ENCODE peak calls at places on chromosomes 16 and 17, in six cellular contexts. K is breast epithelium, V is AG04450, U is HepG2, S is A549, M is ascending aorta. Y is an unnamed sample.

GRCh38 chr16:693766-694165 is 3.6 kb upstream of the WDR24 start:
- DNase-seq in K (no peak), V (no peak), U (no peak), S (no peak), M (no peak), Y (no peak)

GRCh38 chr16:14362774-14363371 is 267.2 kb downstream of the PARN start:
- DNase-seq in K (no peak), V (no peak), U (no peak), S (no peak), M (no peak), Y (no peak)

GRCh38 chr17:75069783-75070182 is 18.0 kb upstream of the SLC16A5 start:
- DNase-seq in K (no peak), V (no peak), U (no peak), S (peak), M (no peak), Y (no peak)

GRCh38 chr16:60686824-60687223 is 1349.4 kb downstream of the CDH8 start:
- DNase-seq in K (no peak), V (no peak), U (no peak), S (no peak), M (no peak), Y (no peak)

GRCh38 chr17:62456016-62456415 is 22.6 kb upstream of the TLK2 start:
- DNase-seq in K (no peak), V (no peak), U (no peak), S (no peak), M (no peak), Y (no peak)

GRCh38 chr16:89155851-89156739 is 15.5 kb upstream of the CDH15 start:
- DNase-seq in K (no peak), V (no peak), U (no peak), S (no peak), M (no peak), Y (no peak)

GRCh38 chr17:74513987-74514631 is 17.2 kb downstream of the CD300LB start:
- DNase-seq in K (peak), V (no peak), U (peak), S (peak), M (no peak), Y (peak)

GRCh38 chr17:34862384-34862783 is 98.9 kb downstream of the CCT6B start:
- DNase-seq in K (no peak), V (no peak), U (no peak), S (no peak), M (no peak), Y (no peak)

GRCh38 chr16:24986512-24987303 is 28.5 kb downstream of the ARHGAP17 start:
- DNase-seq in K (no peak), V (no peak), U (peak), S (peak), M (no peak), Y (no peak)

DNA sequence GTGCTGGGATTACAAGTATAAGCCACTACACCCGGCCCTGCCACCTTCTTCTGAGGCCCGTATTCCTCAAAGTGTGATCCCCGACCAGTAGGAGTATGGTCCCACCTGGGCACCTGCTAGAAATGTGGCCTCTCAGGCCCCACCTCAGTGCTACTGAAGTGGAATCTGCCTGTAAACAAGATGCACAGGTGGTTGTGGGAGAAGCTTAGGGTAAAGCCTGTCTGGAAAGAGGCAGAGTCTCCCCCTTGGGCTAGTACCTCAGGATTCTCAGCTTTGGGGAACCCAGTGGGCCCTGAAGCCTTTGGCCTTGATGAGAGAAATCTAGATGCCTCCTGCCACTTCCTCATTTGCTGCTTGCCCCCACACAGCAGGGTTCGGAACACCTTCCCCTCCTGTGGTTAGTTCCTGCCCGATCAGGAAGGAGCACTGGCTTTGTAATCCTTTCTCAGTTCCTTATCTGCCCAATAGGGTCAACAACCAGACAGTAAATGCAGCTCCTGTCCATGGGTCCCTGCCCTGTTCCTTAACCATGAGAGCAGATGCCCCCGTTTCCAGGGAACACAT is 25.2 kb downstream of the TK2 start:
- DNase-seq in K (no peak), V (no peak), U (no peak), S (no peak), M (no peak), Y (no peak)
- TF ChIP-seq CTCF in K (no peak), V (no peak), U (no peak), S (no peak), M (no peak), Y (no peak)

GRCh38 chr17:50113624-50114320 is 16.2 kb downstream of the SAMD14 start:
- DNase-seq in K (no peak), V (no peak), U (no peak), S (no peak), M (no peak), Y (no peak)

GRCh38 chr17:50114401-50114800 is 15.6 kb downstream of the SAMD14 start:
- DNase-seq in K (no peak), V (no peak), U (no peak), S (no peak), M (no peak), Y (no peak)

GRCh38 chr17:50111687-50112655 is 16.8 kb downstream of the PDK2 start:
- DNase-seq in K (no peak), V (no peak), U (peak), S (no peak), M (peak), Y (no peak)

GRCh38 chr17:50110591-50111349 is 15.6 kb downstream of the PDK2 start:
- DNase-seq in K (no peak), V (no peak), U (no peak), S (no peak), M (no peak), Y (no peak)

GRCh38 chr17:50112694-50113093 is 17.3 kb downstream of the SAMD14 start:
- DNase-seq in K (no peak), V (no peak), U (no peak), S (no peak), M (no peak), Y (no peak)
- TF ChIP-seq CTCF in K (no peak), V (no peak), U (no peak), S (no peak), M (peak), Y (no peak)

DNA sequence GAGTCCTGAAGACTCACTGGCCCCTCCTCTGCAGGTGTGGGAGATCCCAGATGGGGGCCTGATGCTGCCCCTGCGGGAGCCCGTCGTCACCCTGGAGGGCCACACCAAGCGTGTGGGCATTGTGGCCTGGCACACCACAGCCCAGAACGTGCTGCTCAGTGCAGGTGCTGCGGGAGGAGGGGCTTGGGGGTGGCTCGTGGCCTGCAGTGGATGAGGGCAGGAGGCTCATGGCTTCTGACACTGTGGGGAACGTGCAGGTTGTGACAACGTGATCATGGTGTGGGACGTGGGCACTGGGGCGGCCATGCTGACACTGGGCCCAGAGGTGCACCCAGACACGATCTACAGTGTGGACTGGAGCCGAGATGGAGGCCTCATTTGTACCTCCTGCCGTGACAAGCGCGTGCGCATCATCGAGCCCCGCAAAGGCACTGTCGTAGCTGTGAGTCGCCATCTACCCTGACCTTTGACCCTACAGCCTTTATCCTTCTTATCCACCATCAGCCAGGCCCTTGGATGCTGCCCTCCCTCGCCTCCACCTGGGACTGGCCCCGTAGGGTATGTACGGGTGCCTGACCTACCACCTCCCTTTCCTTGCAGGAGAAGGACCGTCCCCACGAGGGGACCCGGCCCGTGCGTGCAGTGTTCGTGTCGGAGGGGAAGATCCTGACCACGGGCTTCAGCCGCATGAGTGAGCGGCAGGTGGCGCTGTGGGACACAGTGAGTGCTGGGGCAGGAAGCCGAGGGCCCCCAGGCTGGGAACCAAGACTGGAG is 3.6 kb downstream of the CORO1A start:
- DNase-seq in K (no peak), V (no peak), U (peak), S (peak), M (no peak), Y (peak)
- TF ChIP-seq CTCF in K (no peak), V (peak), U (peak), S (peak), M (peak), Y (peak)

DNA sequence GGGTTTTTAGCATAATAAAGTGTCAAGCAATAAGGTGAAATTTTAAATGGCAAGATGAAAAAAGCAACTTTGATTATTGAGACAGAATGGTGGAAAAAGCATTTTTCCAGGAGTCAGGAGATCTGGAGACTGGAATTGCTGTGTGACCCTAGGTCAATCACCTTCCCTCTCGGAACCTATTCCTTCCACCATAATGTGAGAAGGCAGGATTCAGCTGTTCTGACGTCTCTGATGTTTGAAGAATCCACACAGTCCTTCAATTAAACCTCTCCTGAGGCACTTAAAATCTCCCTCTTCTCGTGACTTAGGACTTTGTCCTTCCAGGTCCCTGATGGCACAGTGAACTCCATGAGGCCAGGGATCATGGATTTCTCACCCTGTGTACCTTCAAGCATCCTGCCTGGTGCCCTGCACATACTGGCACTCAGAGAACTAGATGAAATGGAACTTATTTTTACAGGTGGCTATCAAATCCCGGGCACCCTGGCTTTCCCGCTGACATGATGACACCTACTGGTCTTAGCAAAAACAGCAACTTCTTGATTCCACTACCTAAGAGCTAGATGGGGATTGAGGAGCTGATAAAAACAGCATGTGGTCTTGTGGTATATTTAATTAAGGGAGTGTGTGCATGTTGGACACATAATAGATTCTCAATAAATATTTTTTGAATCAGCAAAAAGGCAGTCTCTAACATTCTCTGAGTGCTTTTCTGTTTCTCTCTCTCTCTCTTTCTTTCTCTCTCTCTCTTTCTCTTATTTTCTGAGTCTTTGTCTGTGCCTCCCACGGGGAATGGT is 2.3 kb upstream of the CCDC182 start:
- DNase-seq in K (no peak), V (peak), U (peak), S (peak), M (no peak), Y (no peak)
- TF ChIP-seq CTCF in K (peak), V (peak), U (peak), S (peak), M (peak), Y (no peak)

DNA sequence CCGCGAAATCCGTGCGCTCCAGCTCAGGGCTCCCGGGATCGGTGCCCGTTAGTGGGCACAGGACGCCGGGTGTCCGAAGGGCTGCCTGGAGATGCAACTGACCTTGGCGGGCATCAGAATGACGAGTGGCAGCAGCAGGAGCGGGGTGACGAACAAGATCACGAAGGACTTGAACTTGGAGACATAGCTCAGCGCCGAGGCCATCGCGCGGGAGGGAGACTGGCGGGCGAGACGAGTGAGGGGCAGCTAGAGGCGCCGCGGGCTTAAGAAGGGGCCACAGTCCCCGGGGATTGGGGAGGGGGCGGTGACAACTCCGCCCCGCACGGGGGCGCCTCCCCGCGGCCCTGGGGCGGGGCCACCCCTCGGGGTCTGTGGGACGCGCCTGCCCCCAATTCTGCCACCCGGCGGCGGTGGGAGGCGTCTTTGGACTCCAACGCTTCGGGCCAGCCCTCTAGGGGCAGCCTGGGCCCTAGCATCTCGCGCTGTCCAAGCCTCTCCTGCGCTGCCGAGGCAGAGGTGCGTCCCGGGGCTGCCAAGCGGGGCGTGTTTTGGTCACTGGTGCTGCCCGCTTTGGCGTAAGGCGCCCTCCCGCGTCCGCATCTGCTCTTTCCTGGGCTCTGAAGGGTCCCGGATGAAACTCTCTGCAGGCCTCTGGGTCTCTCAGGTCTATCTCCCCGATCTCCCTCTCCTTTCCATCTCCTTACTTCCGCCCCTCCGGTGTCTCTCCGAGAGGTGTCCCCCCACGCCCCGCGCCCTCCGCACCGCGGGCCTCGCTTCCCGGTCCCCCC is at the start of gene SLC13A5:
- DNase-seq in K (no peak), V (no peak), U (peak), S (peak), M (no peak), Y (no peak)
- TF ChIP-seq CTCF in K (no peak), V (peak), U (peak), S (peak), M (no peak), Y (no peak)

DNA sequence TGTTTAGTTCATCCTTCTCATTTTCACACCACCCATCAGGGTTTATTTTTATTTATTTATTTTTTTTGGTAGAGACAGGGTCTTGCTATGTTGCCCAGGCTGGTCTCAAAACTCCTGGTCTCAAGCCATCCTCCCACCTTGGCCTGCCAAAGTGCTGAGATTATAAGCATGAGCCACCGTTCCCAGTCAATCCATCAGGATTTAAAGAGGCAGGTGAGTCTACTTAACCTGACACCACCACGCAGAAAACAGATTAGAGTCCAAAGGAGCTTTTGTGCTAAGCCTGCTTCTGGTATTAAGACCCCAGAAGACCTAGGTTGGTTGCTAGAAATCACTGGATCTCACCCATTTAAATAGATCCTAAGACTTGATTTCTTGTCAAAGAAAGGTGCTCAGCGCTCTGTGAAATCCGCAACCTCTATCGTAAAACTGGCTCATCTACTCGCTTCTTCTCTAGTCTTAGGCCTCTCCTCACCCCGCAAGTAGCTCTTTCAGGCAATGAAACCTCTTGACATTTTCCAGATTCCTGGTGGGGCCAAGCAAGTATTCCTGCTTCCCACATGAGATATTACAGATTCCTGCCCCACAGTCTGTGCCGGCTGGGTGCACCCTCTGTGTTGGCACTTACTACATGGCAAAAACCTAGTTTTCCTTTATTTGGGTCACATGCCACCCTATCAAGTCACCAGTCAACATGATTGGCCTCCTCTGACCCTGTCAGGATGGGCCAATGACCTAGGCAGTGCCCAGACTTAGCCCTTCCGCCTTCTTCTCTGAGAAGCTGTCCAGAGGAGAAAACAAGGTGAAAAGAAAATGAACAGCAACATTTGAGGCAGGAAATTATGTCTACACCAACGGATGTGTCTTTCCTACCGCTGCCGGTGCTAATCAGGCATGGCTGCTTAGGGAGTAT is 9.0 kb downstream of the PITPNA start:
- DNase-seq in K (no peak), V (no peak), U (no peak), S (no peak), M (no peak), Y (no peak)
- TF ChIP-seq CTCF in K (no peak), V (no peak), U (no peak), S (no peak), M (no peak), Y (no peak)

DNA sequence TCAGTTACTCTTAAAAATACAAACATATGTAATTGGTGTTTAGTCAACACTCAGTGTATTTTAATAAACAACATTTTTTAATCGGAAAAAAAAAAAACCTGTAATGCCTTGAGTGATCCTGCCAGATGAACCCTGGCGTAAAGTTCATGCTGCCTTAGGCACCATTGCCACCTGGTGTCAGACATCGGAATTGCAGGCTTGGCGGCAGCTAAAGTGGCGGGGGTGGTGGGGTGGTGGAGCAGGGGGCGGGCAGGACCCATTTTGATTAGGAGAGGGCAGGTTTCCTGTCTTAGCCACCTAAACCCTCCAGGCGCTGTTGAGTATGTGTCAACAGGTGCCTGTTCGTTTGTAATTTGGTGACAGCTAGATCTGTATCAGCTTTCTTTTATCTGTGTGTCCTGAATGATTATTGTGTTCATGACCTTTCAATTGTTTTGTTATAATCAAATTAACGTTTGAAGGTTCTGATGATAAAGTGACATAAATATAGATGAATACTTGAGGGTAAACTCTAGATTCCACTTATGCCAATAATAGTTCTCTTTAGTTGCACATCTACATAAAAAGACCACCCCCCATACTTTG is 588.7 kb downstream of the CDH13 start:
- DNase-seq in K (no peak), V (peak), U (peak), S (peak), M (no peak), Y (no peak)
- TF ChIP-seq CTCF in K (no peak), V (peak), U (peak), S (peak), M (peak), Y (no peak)

GRCh38 chr17:2336215-2337151 is at the start of gene TSR1:
- DNase-seq in K (peak), V (peak), U (peak), S (peak), M (peak), Y (peak)
- TF ChIP-seq CTCF in K (no peak), V (peak), U (peak), S (peak), M (peak), Y (no peak)

GRCh38 chr16:68382296-68382718 is 66.0 kb downstream of the SMPD3 start:
- DNase-seq in K (no peak), V (no peak), U (no peak), S (peak), M (no peak), Y (no peak)
- TF ChIP-seq CTCF in K (no peak), V (peak), U (peak), S (no peak), M (no peak), Y (no peak)

DNA sequence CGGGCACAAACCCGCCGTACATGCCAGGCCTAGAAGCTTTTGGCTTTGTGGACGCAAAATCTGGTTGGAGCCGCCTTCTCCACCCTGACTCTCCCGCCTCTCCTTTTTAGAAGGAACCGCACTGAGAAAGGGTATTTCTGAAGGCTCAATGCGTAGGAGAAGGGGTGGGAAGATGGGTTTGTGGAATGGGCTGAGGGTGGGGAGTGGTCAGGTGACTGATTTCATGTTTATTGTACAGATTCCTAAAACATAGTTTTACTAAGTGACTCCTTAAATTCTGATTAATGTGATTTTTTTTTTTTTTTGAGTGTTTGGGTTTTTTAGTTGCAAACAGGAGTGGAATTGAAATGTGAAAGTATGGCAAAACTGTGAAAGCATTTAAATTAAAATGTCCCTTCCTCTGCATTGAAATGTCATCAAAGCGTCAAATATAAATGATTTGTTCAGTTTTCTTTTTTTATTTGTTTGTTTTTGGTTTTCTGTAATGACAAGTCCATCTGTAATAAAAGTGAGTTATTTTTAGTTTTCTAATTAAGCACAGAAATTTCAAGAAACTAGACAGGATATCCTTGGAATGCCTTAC is 1.8 kb upstream of the TOB1 start:
- DNase-seq in K (no peak), V (no peak), U (no peak), S (no peak), M (no peak), Y (no peak)
- TF ChIP-seq CTCF in K (no peak), V (no peak), U (no peak), S (no peak), M (no peak), Y (no peak)